ENCODE peak calls at places on chromosome 18, in eight cellular contexts. B is endodermal cell, W is heart left ventricle, Z is chondrocyte, U is B cell, G is prostate gland, R is HL-60, L is endothelial cell. V is an unnamed sample.
A peak's percentile ranks its signal among the peaks of the same experiment; 100 is the strongest.

GRCh38 chr18:78908462-78908861 is 71.2 kb upstream of the SALL3 start:
- DNase-seq in B (peak; percentile 13), W (no peak), Z (peak; percentile 68), U (no peak), G (no peak), R (no peak), L (no peak), V (no peak)

GRCh38 chr18:40179647-40180175 is 1775.3 kb upstream of the PIK3C3 start:
- DNase-seq in B (peak; percentile 46), W (no peak), Z (no peak), U (no peak), G (no peak), R (no peak), L (no peak), V (no peak)

GRCh38 chr18:42289526-42289925 is 334.5 kb downstream of the PIK3C3 start:
- DNase-seq in B (no peak), W (no peak), Z (no peak), U (no peak), G (no peak), R (no peak), L (no peak), V (no peak)

GRCh38 chr18:62716679-62717058 is 1.3 kb downstream of the PHLPP1 start:
- DNase-seq in B (no peak), W (peak; percentile 49), Z (no peak), U (peak; percentile 78), G (peak; percentile 43), R (no peak), L (peak; percentile 69), V (peak; percentile 64)

GRCh38 chr18:60024857-60025256 is 125.1 kb downstream of the PMAIP1 start:
- DNase-seq in B (no peak), W (no peak), Z (no peak), U (no peak), G (no peak), R (no peak), L (no peak), V (no peak)

GRCh38 chr18:41593276-41593675 is 361.8 kb upstream of the PIK3C3 start:
- DNase-seq in B (no peak), W (no peak), Z (no peak), U (no peak), G (no peak), R (no peak), L (no peak), V (no peak)

GRCh38 chr18:48294894-48295585 is 114.1 kb downstream of the ZBTB7C start:
- DNase-seq in B (no peak), W (peak; percentile 10), Z (no peak), U (no peak), G (no peak), R (no peak), L (no peak), V (no peak)

GRCh38 chr18:79200546-79201268 is 131.5 kb downstream of the ATP9B start:
- DNase-seq in B (peak; percentile 83), W (peak; percentile 66), Z (peak; percentile 100), U (peak; percentile 52), G (peak; percentile 79), R (peak; percentile 46), L (no peak), V (no peak)

GRCh38 chr18:48786621-48787522 is 163.9 kb downstream of the SMAD7 start:
- DNase-seq in B (peak; percentile 45), W (peak; percentile 17), Z (peak; percentile 69), U (no peak), G (no peak), R (no peak), L (no peak), V (no peak)

GRCh38 chr18:40293311-40293710 is 1661.7 kb upstream of the PIK3C3 start:
- DNase-seq in B (no peak), W (no peak), Z (no peak), U (no peak), G (no peak), R (no peak), L (no peak), V (no peak)

GRCh38 chr18:7577706-7578105 is 10.6 kb downstream of the PTPRM start:
- DNase-seq in B (peak; percentile 96), W (no peak), Z (no peak), U (no peak), G (no peak), R (no peak), L (no peak), V (no peak)

GRCh38 chr18:57091231-57091630 is 55.7 kb upstream of the BOD1L2 start:
- DNase-seq in B (no peak), W (no peak), Z (no peak), U (no peak), G (no peak), R (no peak), L (no peak), V (no peak)

GRCh38 chr18:54964741-54965140 is 5.5 kb upstream of the CCDC68 start:
- DNase-seq in B (no peak), W (no peak), Z (no peak), U (no peak), G (no peak), R (no peak), L (no peak), V (no peak)

GRCh38 chr18:74980669-74981068 is 228.3 kb downstream of the PTGR3 start:
- DNase-seq in B (no peak), W (no peak), Z (no peak), U (no peak), G (no peak), R (no peak), L (no peak), V (no peak)

GRCh38 chr18:74413811-74414210 is 43.3 kb downstream of the DIPK1C start:
- DNase-seq in B (no peak), W (no peak), Z (peak; percentile 21), U (no peak), G (no peak), R (no peak), L (no peak), V (no peak)

GRCh38 chr18:13460946-13461345 is 242.4 kb downstream of the LDLRAD4 start:
- DNase-seq in B (peak; percentile 26), W (no peak), Z (no peak), U (no peak), G (no peak), R (no peak), L (no peak), V (no peak)

GRCh38 chr18:12327510-12328178 is 19.6 kb downstream of the TUBB6 start:
- DNase-seq in B (peak; percentile 97), W (peak; percentile 80), Z (no peak), U (peak; percentile 69), G (peak; percentile 31), R (peak; percentile 61), L (peak; percentile 93), V (peak; percentile 64)

GRCh38 chr18:12325726-12326245 is 17.7 kb downstream of the TUBB6 start:
- DNase-seq in B (no peak), W (peak; percentile 15), Z (no peak), U (no peak), G (no peak), R (no peak), L (no peak), V (no peak)

GRCh38 chr18:12326711-12327460 is 18.8 kb downstream of the TUBB6 start:
- DNase-seq in B (no peak), W (peak; percentile 18), Z (no peak), U (no peak), G (no peak), R (no peak), L (no peak), V (no peak)

GRCh38 chr18:12329125-12329698 is 21.2 kb downstream of the TUBB6 start:
- DNase-seq in B (no peak), W (peak; percentile 6), Z (no peak), U (no peak), G (no peak), R (no peak), L (no peak), V (no peak)

GRCh38 chr18:12328179-12328823 is 20.3 kb downstream of the TUBB6 start:
- DNase-seq in B (no peak), W (peak; percentile 11), Z (no peak), U (no peak), G (no peak), R (no peak), L (no peak), V (no peak)
- TF ChIP-seq CTCF in B (no peak), W (no peak), Z (peak; percentile 33), U (peak; percentile 42), G (no peak), R (no peak), L (peak; percentile 45), V (peak; percentile 11)

GRCh38 chr18:35355140-35355618 is 11.0 kb upstream of the ZNF24 start:
- DNase-seq in B (peak; percentile 86), W (peak; percentile 71), Z (no peak), U (peak; percentile 82), G (peak; percentile 68), R (peak; percentile 51), L (peak; percentile 63), V (peak; percentile 49)
- TF ChIP-seq CTCF in B (peak; percentile 78), W (peak; percentile 72), Z (peak; percentile 90), U (peak; percentile 76), G (peak; percentile 14), R (peak; percentile 76), L (peak; percentile 36), V (peak; percentile 66)

GRCh38 chr18:76688724-76689472 is 133.5 kb upstream of the ZNF236 start:
- DNase-seq in B (no peak), W (no peak), Z (no peak), U (no peak), G (no peak), R (no peak), L (no peak), V (no peak)

GRCh38 chr18:76685860-76686259 is 136.5 kb upstream of the ZNF236 start:
- DNase-seq in B (no peak), W (no peak), Z (no peak), U (no peak), G (no peak), R (no peak), L (no peak), V (no peak)

GRCh38 chr18:76685402-76685801 is 137.0 kb upstream of the ZNF236 start:
- DNase-seq in B (no peak), W (no peak), Z (no peak), U (no peak), G (no peak), R (no peak), L (no peak), V (no peak)

GRCh38 chr18:76687271-76688006 is 134.9 kb upstream of the ZNF236 start:
- DNase-seq in B (no peak), W (no peak), Z (no peak), U (no peak), G (no peak), R (no peak), L (no peak), V (no peak)

GRCh38 chr18:76686737-76687231 is 135.6 kb upstream of the ZNF236 start:
- DNase-seq in B (peak; percentile 85), W (peak; percentile 54), Z (no peak), U (no peak), G (peak; percentile 53), R (peak; percentile 21), L (peak; percentile 58), V (no peak)
- TF ChIP-seq CTCF in B (peak; percentile 78), W (peak; percentile 59), Z (peak; percentile 90), U (no peak), G (peak; percentile 25), R (peak; percentile 88), L (peak; percentile 9), V (no peak)

GRCh38 chr18:65336411-65336810 is 414.4 kb upstream of the CDH7 start:
- DNase-seq in B (no peak), W (no peak), Z (no peak), U (no peak), G (no peak), R (no peak), L (no peak), V (no peak)
- TF ChIP-seq CTCF in B (no peak), W (no peak), Z (no peak), U (no peak), G (no peak), R (no peak), L (no peak), V (no peak)